ENCODE peak calls at places on chromosomes 2 and 18, in four cellular contexts. J is right lobe of liver, H is right atrium auricular region, N is WERI-Rb-1. Q is an unnamed sample.

GRCh38 chr2:11100976-11101375 is 54.3 kb upstream of the SLC66A3 start:
- DNase-seq in H (no peak), N (no peak), J (no peak), Q (no peak)

GRCh38 chr2:27984153-27984552 is 93.6 kb downstream of the BABAM2 start:
- DNase-seq in H (no peak), J (no peak), N (no peak), Q (no peak)

GRCh38 chr2:72934683-72935610 is 17.6 kb downstream of the EMX1 start:
- DNase-seq in J (peak; percentile 48), H (no peak), N (peak; percentile 82), Q (no peak)

GRCh38 chr2:152098033-152098797 is 629 bp downstream of the CACNB4 start:
- DNase-seq in J (peak; percentile 58), H (no peak), N (no peak), Q (peak; percentile 36)

GRCh38 chr2:203586151-203586550 is 51.0 kb upstream of the RAPH1 start:
- DNase-seq in H (no peak), J (no peak), N (no peak), Q (no peak)

GRCh38 chr2:231725476-231725875 is 17.2 kb downstream of the PTMA start:
- DNase-seq in J (no peak), N (no peak), H (no peak), Q (no peak)

GRCh38 chr2:204491528-204491927 is 53.7 kb upstream of the PARD3B start:
- DNase-seq in N (no peak), J (no peak), H (no peak), Q (no peak)

GRCh38 chr2:238238766-238239551 is 879 bp downstream of the HES6 start:
- DNase-seq in H (no peak), N (peak; percentile 56), J (no peak), Q (no peak)

GRCh38 chr2:215105607-215106354 is 32.6 kb downstream of the ABCA12 start:
- DNase-seq in N (no peak), J (no peak), H (no peak), Q (no peak)

GRCh38 chr2:127463155-127463991 is 45.1 kb downstream of the PROC start:
- DNase-seq in J (no peak), N (no peak), H (no peak), Q (no peak)

GRCh38 chr2:200587007-200587616 is 1.3 kb downstream of the AOX1 start:
- DNase-seq in J (no peak), H (no peak), N (no peak), Q (no peak)

GRCh38 chr2:236459393-236459792 is 110.2 kb upstream of the ACKR3 start:
- DNase-seq in J (no peak), H (no peak), N (no peak), Q (no peak)
- H3K4me3 ChIP-seq in J (no peak overlapping the region), H (no peak overlapping the region), N (no peak overlapping the region), Q (no peak overlapping the region)

GRCh38 chr2:71330585-71331330 is 824 bp upstream of the ZNF638 start:
- DNase-seq in J (no peak), N (no peak), H (no peak), Q (no peak)
- H3K4me3 ChIP-seq in J (no peak overlapping the region), N (peak overlapping the region; percentile 78), H (peak overlapping the region; percentile 94), Q (peak overlapping the region; percentile 47)

GRCh38 chr18:76524900-76525698 is 30.1 kb upstream of the ZNF516 start:
- DNase-seq in N (no peak), H (no peak), J (no peak), Q (no peak)

GRCh38 chr18:76530846-76531245 is 35.8 kb upstream of the ZNF516 start:
- DNase-seq in N (peak; percentile 61), J (no peak), H (no peak), Q (no peak)

GRCh38 chr18:76530391-76530790 is 35.3 kb upstream of the ZNF516 start:
- DNase-seq in H (no peak), N (no peak), J (no peak), Q (no peak)

GRCh38 chr18:76529433-76529811 is 34.4 kb upstream of the ZNF516 start:
- DNase-seq in N (no peak), H (no peak), J (no peak), Q (no peak)

GRCh38 chr18:76528477-76529432 is 33.7 kb upstream of the ZNF516 start:
- DNase-seq in N (peak; percentile 29), J (peak; percentile 68), H (no peak), Q (peak; percentile 34)
- H3K4me3 ChIP-seq in N (no peak overlapping the region), J (peak overlapping the region; percentile 22), H (peak overlapping the region; percentile 27), Q (peak overlapping the region; percentile 56)

DNA sequence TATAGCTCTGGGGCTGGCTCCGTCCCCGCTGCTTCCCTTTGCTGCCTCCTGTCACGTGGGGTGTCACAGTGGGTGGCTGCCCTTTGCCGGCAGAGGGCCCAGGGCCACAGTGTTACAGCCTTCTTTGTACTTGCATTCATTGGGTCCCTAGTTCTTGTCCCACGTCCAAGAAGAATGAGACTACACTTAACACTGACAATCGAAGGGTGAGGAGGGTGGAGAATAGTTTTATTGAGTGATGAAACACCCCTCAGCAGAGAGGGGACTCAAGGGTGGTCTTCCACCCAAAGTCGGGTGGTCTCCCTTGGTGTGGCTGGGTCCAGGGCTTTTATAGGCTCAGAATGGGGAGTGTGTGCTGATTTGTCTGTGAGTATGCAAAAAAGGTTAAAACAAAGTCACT is 1.9 kb downstream of the ATG4B start:
- DNase-seq in N (no peak), J (no peak), H (no peak), Q (no peak)
- H3K4me3 ChIP-seq in N (no peak overlapping the region), J (no peak overlapping the region), H (no peak overlapping the region), Q (no peak overlapping the region)

GRCh38 chr2:18525236-18525635 is 35.2 kb downstream of the RDH14 start:
- DNase-seq in N (no peak), H (no peak), J (no peak), Q (no peak)

GRCh38 chr2:18531198-18531597 is 29.3 kb downstream of the RDH14 start:
- DNase-seq in N (no peak), J (no peak), H (no peak), Q (no peak)

GRCh38 chr2:18522484-18523146 is 37.8 kb downstream of the RDH14 start:
- DNase-seq in H (no peak), N (no peak), J (no peak), Q (no peak)

GRCh38 chr2:18526429-18526828 is 34.0 kb downstream of the RDH14 start:
- DNase-seq in N (no peak), H (no peak), J (no peak), Q (no peak)

DNA sequence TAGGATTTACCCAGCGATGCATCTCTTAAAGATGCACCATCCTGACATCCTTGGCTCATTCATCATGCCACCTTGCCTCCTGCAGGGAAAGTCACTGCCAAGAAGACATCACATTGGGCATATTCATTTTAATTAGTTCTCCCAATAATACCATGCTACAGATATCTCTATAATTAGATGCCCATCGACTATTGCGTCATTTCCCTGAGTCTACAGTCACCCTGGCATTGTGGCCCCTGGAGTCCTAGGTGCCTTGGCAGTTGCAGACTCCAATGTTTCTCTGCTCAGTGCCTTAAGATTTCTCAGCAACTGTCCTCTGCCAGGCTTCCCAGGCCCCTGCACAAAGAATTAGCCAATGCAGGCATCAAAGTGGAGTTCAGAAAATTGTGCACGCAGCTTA is 32.6 kb downstream of the RDH14 start:
- DNase-seq in N (no peak), J (no peak), H (no peak), Q (no peak)
- H3K4me3 ChIP-seq in N (no peak overlapping the region), J (no peak overlapping the region), H (no peak overlapping the region), Q (no peak overlapping the region)

DNA sequence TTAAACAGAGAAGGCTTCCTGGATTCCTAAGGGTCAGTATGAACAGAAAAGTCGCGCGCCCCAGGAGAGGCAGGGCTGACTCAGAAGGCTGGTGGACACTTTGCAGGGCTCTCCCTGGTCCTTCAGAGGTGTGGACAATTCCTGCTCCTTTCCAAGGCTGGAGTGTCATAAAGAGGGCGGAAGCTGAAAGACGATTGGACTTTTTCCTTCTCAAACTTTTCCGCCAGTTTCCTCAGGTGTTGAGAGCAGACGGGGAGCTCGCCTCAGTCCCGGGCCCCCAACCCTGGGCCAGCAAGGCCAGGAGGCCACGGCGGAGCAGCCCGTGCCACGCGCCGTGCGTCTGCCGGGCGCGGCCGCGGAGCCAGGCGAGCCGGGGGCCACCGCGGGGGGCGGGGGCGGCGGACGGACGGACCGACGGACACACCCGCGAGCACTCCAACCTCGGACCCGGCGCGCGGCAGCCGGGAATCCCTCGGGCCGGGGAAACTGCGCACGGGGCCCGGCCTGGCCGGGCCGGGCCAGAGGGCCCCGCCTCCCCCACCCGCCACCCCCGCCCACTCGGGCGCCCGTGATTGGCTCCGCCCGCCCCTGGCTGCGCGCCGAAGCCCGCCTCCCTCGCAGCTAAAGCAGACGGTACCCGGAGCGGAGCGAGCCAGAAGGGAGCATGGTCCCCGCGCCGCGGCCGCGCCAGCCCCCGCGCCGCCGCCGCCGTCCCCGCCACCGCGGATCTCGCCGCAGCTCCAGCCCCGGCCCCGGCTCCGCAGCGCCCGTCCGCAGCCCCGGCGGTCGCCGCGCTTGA is at the start of gene KLHL29:
- DNase-seq in H (peak; percentile 81), J (peak; percentile 89), N (peak; percentile 89), Q (peak; percentile 81)
- H3K4me3 ChIP-seq in H (peak within 1 kb of the TSS; percentile 60), J (peak within 1 kb of the TSS; percentile 56), N (peak within 1 kb of the TSS; percentile 65), Q (peak within 1 kb of the TSS; percentile 76)

DNA sequence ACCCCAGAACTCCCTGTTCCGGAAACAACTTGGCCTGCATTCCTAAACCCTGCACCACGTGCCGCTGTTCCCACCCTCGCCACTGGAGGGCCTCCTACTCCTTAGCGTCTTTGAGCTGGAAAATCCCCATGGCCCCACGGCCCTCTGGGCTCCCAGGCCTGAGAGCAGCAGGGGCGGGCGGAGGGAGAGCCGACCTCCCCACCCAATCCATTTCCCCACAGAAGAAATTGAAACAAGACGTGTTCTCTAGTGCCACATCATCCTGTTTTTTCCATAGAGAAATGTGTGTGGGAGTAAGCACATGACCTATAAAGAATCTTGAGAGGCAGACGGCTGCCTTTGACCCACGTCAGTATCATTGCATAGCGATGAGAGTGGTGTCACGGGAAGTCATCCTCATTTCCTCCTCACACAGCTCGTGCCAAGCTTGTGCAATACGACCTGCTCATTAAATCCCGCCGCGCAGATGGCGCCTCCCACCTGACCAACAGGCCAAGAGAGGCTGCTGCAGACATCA is 79.2 kb downstream of the LAMA1 start:
- DNase-seq in N (peak; percentile 80), J (peak; percentile 67), H (peak; percentile 96), Q (no peak)
- H3K4me3 ChIP-seq in N (no peak overlapping the region), J (no peak overlapping the region), H (no peak overlapping the region), Q (no peak overlapping the region)

DNA sequence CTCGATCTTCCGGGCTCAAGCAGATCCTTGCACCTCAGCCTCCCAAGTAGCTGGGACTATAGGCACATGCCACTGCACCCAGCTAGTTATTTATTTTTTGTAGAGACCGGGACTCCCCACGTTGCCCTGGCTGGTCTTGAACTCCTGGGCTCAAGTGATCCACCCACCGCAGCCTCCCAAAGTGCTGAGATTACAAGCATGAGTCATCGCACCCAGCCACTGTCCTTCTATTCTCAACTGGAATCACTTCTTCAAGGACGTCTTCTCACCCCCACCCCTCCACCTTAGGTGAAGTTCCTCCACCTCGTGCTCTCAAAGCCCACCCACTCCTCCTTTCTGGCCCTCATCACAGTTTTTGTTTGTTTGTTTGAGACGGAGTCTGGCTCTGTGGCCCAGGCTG is 54.0 kb upstream of the REL start:
- DNase-seq in N (no peak), J (no peak), H (no peak), Q (no peak)
- H3K4me3 ChIP-seq in N (no peak overlapping the region), J (no peak overlapping the region), H (no peak overlapping the region), Q (no peak overlapping the region)

GRCh38 chr2:19359021-19359357 is 566 bp upstream of the OSR1 start:
- DNase-seq in N (no peak), J (no peak), H (no peak), Q (no peak)
- H3K4me3 ChIP-seq in N (peak overlapping the region; percentile 32), J (no peak overlapping the region), H (peak overlapping the region; percentile 62), Q (no peak overlapping the region)

Q was measured in GM06990.